ENCODE peak calls at places on chromosomes 4 and X, in nine cellular contexts. One of them, this sample, is unnamed. For H3K4me1, the result is how much of the 10 kb centered on the place peaks cover.

GRCh38 chr4:106160560-106160959 is 155.4 kb downstream of the TBCK start:
- DNase-seq in Panc1: no peak
- DNase-seq in body of pancreas: no peak
- DNase-seq in foreskin keratinocyte: no peak
- DNase-seq in left lung: no peak
- DNase-seq in K562: no peak
- DNase-seq in adrenal gland: no peak
- DNase-seq in A549: no peak
- DNase-seq in ascending aorta: no peak
- DNase-seq in this sample: no peak

GRCh38 chr4:110361921-110362320 is 114.0 kb upstream of the ENPEP start:
- DNase-seq in Panc1: no peak
- DNase-seq in body of pancreas: no peak
- DNase-seq in foreskin keratinocyte: peak
- DNase-seq in left lung: no peak
- DNase-seq in K562: no peak
- DNase-seq in adrenal gland: no peak
- DNase-seq in A549: no peak
- DNase-seq in ascending aorta: no peak
- DNase-seq in this sample: no peak

GRCh38 chrX:9562851-9563250 is 98.0 kb downstream of the TBL1X start:
- DNase-seq in Panc1: no peak
- DNase-seq in body of pancreas: no peak
- DNase-seq in foreskin keratinocyte: peak
- DNase-seq in left lung: no peak
- DNase-seq in K562: no peak
- DNase-seq in adrenal gland: no peak
- DNase-seq in A549: peak
- DNase-seq in ascending aorta: no peak
- DNase-seq in this sample: no peak

GRCh38 chr4:125501661-125502060 is 186.9 kb downstream of the FAT4 start:
- DNase-seq in Panc1: no peak
- DNase-seq in body of pancreas: no peak
- DNase-seq in foreskin keratinocyte: no peak
- DNase-seq in left lung: no peak
- DNase-seq in K562: no peak
- DNase-seq in adrenal gland: no peak
- DNase-seq in A549: no peak
- DNase-seq in ascending aorta: no peak
- DNase-seq in this sample: no peak

GRCh38 chr4:118033148-118034060 is 882 bp upstream of the NDST3 start:
- DNase-seq in Panc1: no peak
- DNase-seq in body of pancreas: peak
- DNase-seq in foreskin keratinocyte: no peak
- DNase-seq in left lung: peak
- DNase-seq in K562: no peak
- DNase-seq in adrenal gland: peak
- DNase-seq in A549: peak
- DNase-seq in ascending aorta: no peak
- DNase-seq in this sample: peak

GRCh38 chr4:81472249-81473085 is 760 bp upstream of the RASGEF1B start:
- DNase-seq in Panc1: no peak
- DNase-seq in body of pancreas: peak
- DNase-seq in foreskin keratinocyte: peak
- DNase-seq in left lung: peak
- DNase-seq in K562: no peak
- DNase-seq in adrenal gland: no peak
- DNase-seq in A549: peak
- DNase-seq in ascending aorta: no peak
- DNase-seq in this sample: no peak

GRCh38 chr4:89152972-89153371 is 41.6 kb downstream of the TIGD2 start:
- DNase-seq in Panc1: no peak
- DNase-seq in body of pancreas: no peak
- DNase-seq in foreskin keratinocyte: no peak
- DNase-seq in left lung: no peak
- DNase-seq in K562: no peak
- DNase-seq in adrenal gland: no peak
- DNase-seq in A549: no peak
- DNase-seq in ascending aorta: no peak
- DNase-seq in this sample: no peak

GRCh38 chr4:25271866-25272265 is 38.0 kb downstream of the PI4K2B start:
- DNase-seq in Panc1: no peak
- DNase-seq in body of pancreas: no peak
- DNase-seq in foreskin keratinocyte: no peak
- DNase-seq in left lung: no peak
- DNase-seq in K562: no peak
- DNase-seq in adrenal gland: no peak
- DNase-seq in A549: no peak
- DNase-seq in ascending aorta: no peak
- DNase-seq in this sample: no peak

GRCh38 chrX:97189668-97190067 is 306.0 kb downstream of the RPA4 start:
- DNase-seq in Panc1: no peak
- DNase-seq in body of pancreas: no peak
- DNase-seq in foreskin keratinocyte: no peak
- DNase-seq in left lung: no peak
- DNase-seq in K562: no peak
- DNase-seq in adrenal gland: no peak
- DNase-seq in A549: no peak
- DNase-seq in ascending aorta: no peak
- DNase-seq in this sample: no peak

GRCh38 chrX:22969416-22969815 is 30.3 kb upstream of the DDX53 start:
- DNase-seq in Panc1: no peak
- DNase-seq in body of pancreas: no peak
- DNase-seq in foreskin keratinocyte: no peak
- DNase-seq in left lung: no peak
- DNase-seq in K562: no peak
- DNase-seq in adrenal gland: no peak
- DNase-seq in A549: no peak
- DNase-seq in ascending aorta: no peak
- DNase-seq in this sample: no peak

GRCh38 chr4:79273918-79274317 is 51.9 kb downstream of the NAA11 start:
- DNase-seq in Panc1: no peak
- DNase-seq in body of pancreas: no peak
- DNase-seq in foreskin keratinocyte: no peak
- DNase-seq in left lung: no peak
- DNase-seq in K562: peak
- DNase-seq in adrenal gland: no peak
- DNase-seq in A549: no peak
- DNase-seq in ascending aorta: no peak
- DNase-seq in this sample: no peak

GRCh38 chr4:88007304-88008132 is at the start of gene PKD2:
- DNase-seq in Panc1: no peak
- DNase-seq in body of pancreas: peak
- DNase-seq in foreskin keratinocyte: no peak
- DNase-seq in left lung: peak
- DNase-seq in K562: peak
- DNase-seq in adrenal gland: peak
- DNase-seq in A549: peak
- DNase-seq in ascending aorta: no peak
- DNase-seq in this sample: peak

GRCh38 chr4:47525154-47525819 is 40.2 kb downstream of the ATP10D start:
- DNase-seq in Panc1: no peak
- DNase-seq in body of pancreas: no peak
- DNase-seq in foreskin keratinocyte: peak
- DNase-seq in left lung: no peak
- DNase-seq in K562: no peak
- DNase-seq in adrenal gland: peak
- DNase-seq in A549: no peak
- DNase-seq in ascending aorta: no peak
- DNase-seq in this sample: no peak

GRCh38 chr4:145351922-145352321 is 129.7 kb upstream of the SMAD1 start:
- DNase-seq in Panc1: no peak
- DNase-seq in body of pancreas: no peak
- DNase-seq in foreskin keratinocyte: no peak
- DNase-seq in left lung: no peak
- DNase-seq in K562: no peak
- DNase-seq in adrenal gland: no peak
- DNase-seq in A549: no peak
- DNase-seq in ascending aorta: no peak
- DNase-seq in this sample: no peak

GRCh38 chr4:38671594-38671943 is 7.6 kb downstream of the KLF3 start:
- DNase-seq in Panc1: no peak
- DNase-seq in body of pancreas: no peak
- DNase-seq in foreskin keratinocyte: no peak
- DNase-seq in left lung: no peak
- DNase-seq in K562: no peak
- DNase-seq in adrenal gland: no peak
- DNase-seq in A549: no peak
- DNase-seq in ascending aorta: no peak
- DNase-seq in this sample: no peak

GRCh38 chrX:100969936-100970335 is 428 bp downstream of the ARL13A start:
- DNase-seq in Panc1: no peak
- DNase-seq in body of pancreas: no peak
- DNase-seq in foreskin keratinocyte: no peak
- DNase-seq in left lung: no peak
- DNase-seq in K562: no peak
- DNase-seq in adrenal gland: no peak
- DNase-seq in A549: no peak
- DNase-seq in ascending aorta: no peak
- DNase-seq in this sample: no peak

GRCh38 chrX:136525738-136526606 is 6.0 kb upstream of the VGLL1 start:
- DNase-seq in Panc1: peak
- DNase-seq in body of pancreas: peak
- DNase-seq in foreskin keratinocyte: peak
- DNase-seq in left lung: no peak
- DNase-seq in K562: peak
- DNase-seq in adrenal gland: peak
- DNase-seq in A549: peak
- DNase-seq in ascending aorta: no peak
- DNase-seq in this sample: peak

GRCh38 chr4:129095811-129096454 is at the start of gene C4orf33:
- DNase-seq in Panc1: peak
- DNase-seq in body of pancreas: peak
- DNase-seq in foreskin keratinocyte: peak
- DNase-seq in left lung: peak
- DNase-seq in K562: peak
- DNase-seq in adrenal gland: peak
- DNase-seq in A549: peak
- DNase-seq in ascending aorta: peak
- DNase-seq in this sample: peak

GRCh38 chr4:187141101-187141500 is 417.4 kb upstream of the FAT1 start:
- DNase-seq in Panc1: no peak
- DNase-seq in body of pancreas: no peak
- DNase-seq in foreskin keratinocyte: no peak
- DNase-seq in left lung: no peak
- DNase-seq in K562: no peak
- DNase-seq in adrenal gland: no peak
- DNase-seq in A549: no peak
- DNase-seq in ascending aorta: no peak
- DNase-seq in this sample: no peak

GRCh38 chr4:119244832-119245231 is 32.3 kb downstream of the USP53 start:
- DNase-seq in Panc1: no peak
- DNase-seq in body of pancreas: no peak
- DNase-seq in foreskin keratinocyte: no peak
- DNase-seq in left lung: no peak
- DNase-seq in K562: no peak
- DNase-seq in adrenal gland: no peak
- DNase-seq in A549: no peak
- DNase-seq in ascending aorta: no peak
- DNase-seq in this sample: no peak

GRCh38 chr4:15895517-15895916 is 43.0 kb downstream of the FGFBP1 start:
- DNase-seq in Panc1: no peak
- DNase-seq in body of pancreas: no peak
- DNase-seq in foreskin keratinocyte: peak
- DNase-seq in left lung: no peak
- DNase-seq in K562: no peak
- DNase-seq in adrenal gland: no peak
- DNase-seq in A549: no peak
- DNase-seq in ascending aorta: no peak
- DNase-seq in this sample: no peak
- H3K4me1 ChIP-seq in Panc1: under half
- H3K4me1 ChIP-seq in body of pancreas: under half
- H3K4me1 ChIP-seq in foreskin keratinocyte: half or more
- H3K4me1 ChIP-seq in left lung: under half
- H3K4me1 ChIP-seq in K562: under half
- H3K4me1 ChIP-seq in adrenal gland: under half
- H3K4me1 ChIP-seq in A549: under half
- H3K4me1 ChIP-seq in ascending aorta: under half
- H3K4me1 ChIP-seq in this sample: under half

GRCh38 chr4:21649691-21650090 is 298.9 kb downstream of the KCNIP4 start:
- DNase-seq in Panc1: no peak
- DNase-seq in body of pancreas: no peak
- DNase-seq in foreskin keratinocyte: no peak
- DNase-seq in left lung: no peak
- DNase-seq in K562: no peak
- DNase-seq in adrenal gland: no peak
- DNase-seq in A549: no peak
- DNase-seq in ascending aorta: no peak
- DNase-seq in this sample: no peak
- TF ChIP-seq CTCF in Panc1: no peak
- TF ChIP-seq CTCF in body of pancreas: no peak
- TF ChIP-seq CTCF in foreskin keratinocyte: no peak
- TF ChIP-seq CTCF in left lung: no peak
- TF ChIP-seq CTCF in K562: no peak
- TF ChIP-seq CTCF in adrenal gland: no peak
- TF ChIP-seq CTCF in A549: no peak
- TF ChIP-seq CTCF in ascending aorta: no peak
- TF ChIP-seq CTCF in this sample: no peak

GRCh38 chr4:74440356-74440755 is 4.6 kb upstream of the AREG start:
- DNase-seq in Panc1: no peak
- DNase-seq in body of pancreas: no peak
- DNase-seq in foreskin keratinocyte: no peak
- DNase-seq in left lung: no peak
- DNase-seq in K562: no peak
- DNase-seq in adrenal gland: no peak
- DNase-seq in A549: no peak
- DNase-seq in ascending aorta: no peak
- DNase-seq in this sample: no peak
- H3K27ac ChIP-seq in Panc1: no peak
- H3K27ac ChIP-seq in body of pancreas: no peak
- H3K27ac ChIP-seq in foreskin keratinocyte: peak
- H3K27ac ChIP-seq in left lung: no peak
- H3K27ac ChIP-seq in K562: no peak
- H3K27ac ChIP-seq in adrenal gland: no peak
- H3K27ac ChIP-seq in A549: no peak
- H3K27ac ChIP-seq in ascending aorta: no peak
- H3K27ac ChIP-seq in this sample: no peak

DNA sequence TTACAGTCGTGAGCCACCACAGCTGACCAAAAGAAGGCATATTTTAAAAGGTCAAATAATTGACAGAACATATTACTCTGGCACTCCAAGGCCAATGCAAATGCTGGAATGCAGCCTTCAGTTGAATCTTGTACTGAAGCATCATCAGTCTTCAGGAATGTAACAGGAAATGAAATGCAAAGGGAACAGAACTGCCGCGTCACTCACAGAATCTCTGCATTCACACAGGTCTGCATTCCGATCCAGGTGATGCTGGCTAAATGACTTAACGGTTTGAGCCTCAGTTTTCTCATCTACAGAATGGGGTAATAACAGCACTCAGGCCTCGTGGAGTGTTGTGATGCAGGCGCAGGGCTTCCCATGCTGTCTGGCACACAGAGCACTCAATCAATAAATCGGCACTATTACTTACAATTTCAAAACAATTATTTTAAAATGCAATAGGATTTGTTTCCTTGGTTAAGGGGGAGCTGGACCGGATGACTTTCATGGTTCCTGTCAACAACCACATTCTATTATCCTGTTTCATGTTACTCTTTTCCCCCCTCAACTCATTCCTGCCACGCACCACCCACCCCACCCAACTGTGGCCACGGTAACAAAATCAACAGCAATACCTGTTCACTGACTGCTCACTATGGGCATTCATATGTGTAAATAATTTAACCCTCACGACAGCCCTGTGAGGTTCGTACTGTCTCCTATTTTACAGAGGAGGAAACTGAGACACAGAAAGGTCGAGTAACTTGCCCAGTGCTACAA is 32.5 kb downstream of the IGFBP7 start:
- DNase-seq in Panc1: no peak
- DNase-seq in body of pancreas: no peak
- DNase-seq in foreskin keratinocyte: peak
- DNase-seq in left lung: no peak
- DNase-seq in K562: no peak
- DNase-seq in adrenal gland: no peak
- DNase-seq in A549: no peak
- DNase-seq in ascending aorta: no peak
- DNase-seq in this sample: no peak
- H3K4me1 ChIP-seq in Panc1: under half
- H3K4me1 ChIP-seq in body of pancreas: under half
- H3K4me1 ChIP-seq in foreskin keratinocyte: half or more
- H3K4me1 ChIP-seq in left lung: under half
- H3K4me1 ChIP-seq in K562: under half
- H3K4me1 ChIP-seq in adrenal gland: under half
- H3K4me1 ChIP-seq in A549: half or more
- H3K4me1 ChIP-seq in ascending aorta: under half
- H3K4me1 ChIP-seq in this sample: under half